ENCODE peak calls at places on chromosomes 2 and 18, in ten cellular contexts. Y is keratinocyte, K is neural crest cell, V is fibroblast of pulmonary artery, P is epithelial cell of proximal tubule, F is gastrocnemius medialis, E is AG04449, N is lower lobe of right lung, J is astrocyte of the cerebellum, A is neural progenitor cell. C is an unnamed sample.

GRCh38 chr2:23414876-23415275 is 29.9 kb downstream of the KLHL29 start:
- DNase-seq in A (peak), N (no peak), J (no peak), E (no peak), F (no peak), P (no peak), Y (no peak), K (no peak), V (no peak), C (no peak)

GRCh38 chr2:149991576-149991975 is 404.0 kb upstream of the MMADHC start:
- DNase-seq in V (peak), N (no peak), E (peak), K (no peak), P (no peak), A (no peak), J (peak), Y (no peak), F (no peak), C (no peak)

GRCh38 chr2:26384183-26384582 is 17.5 kb upstream of the DRC1 start:
- DNase-seq in P (no peak), A (no peak), N (no peak), F (no peak), K (no peak), E (no peak), V (no peak), Y (no peak), J (no peak), C (no peak)

GRCh38 chr18:35635171-35635570 is 53.6 kb downstream of the GALNT1 start:
- DNase-seq in V (no peak), F (peak), E (no peak), K (no peak), Y (peak), N (no peak), J (no peak), P (peak), A (no peak), C (no peak)

GRCh38 chr2:42569883-42570282 is 1.5 kb downstream of the MTA3 start:
- DNase-seq in Y (no peak), E (no peak), A (no peak), N (no peak), J (no peak), V (peak), K (no peak), F (no peak), P (no peak), C (no peak)

GRCh38 chr2:135782231-135782630 is 40.6 kb downstream of the UBXN4 start:
- DNase-seq in A (no peak), P (no peak), F (no peak), E (no peak), Y (no peak), K (no peak), J (no peak), N (no peak), V (no peak), C (no peak)

GRCh38 chr2:42881732-42882131 is 89.3 kb upstream of the HAAO start:
- DNase-seq in N (no peak), J (no peak), A (no peak), V (no peak), Y (peak), E (no peak), F (no peak), P (no peak), K (no peak), C (peak)

GRCh38 chr2:199405241-199405640 is 52.5 kb downstream of the SATB2 start:
- DNase-seq in A (peak), P (no peak), K (no peak), N (no peak), Y (no peak), V (peak), F (no peak), E (no peak), J (no peak), C (no peak)

GRCh38 chr2:207692206-207693065 is 19.0 kb upstream of the CCNYL1 start:
- DNase-seq in F (no peak), A (peak), E (no peak), V (no peak), P (no peak), J (no peak), N (peak), Y (no peak), K (peak), C (no peak)

GRCh38 chr18:42961298-42961697 is 154.2 kb downstream of the RIT2 start:
- DNase-seq in J (no peak), A (no peak), Y (no peak), V (no peak), F (no peak), N (no peak), K (no peak), E (no peak), P (no peak), C (no peak)

GRCh38 chr2:57022496-57022895 is 838.7 kb downstream of the CCDC85A start:
- DNase-seq in Y (no peak), J (no peak), E (no peak), V (peak), P (no peak), N (no peak), K (no peak), F (no peak), A (peak), C (no peak)

GRCh38 chr18:75828379-75828778 is 400.9 kb upstream of the SMIM21 start:
- DNase-seq in A (no peak), P (no peak), V (no peak), N (no peak), Y (no peak), K (no peak), E (no peak), J (no peak), F (no peak), C (no peak)

GRCh38 chr18:46702399-46702798 is 45.4 kb upstream of the LOXHD1 start:
- DNase-seq in E (no peak), J (no peak), N (no peak), Y (no peak), K (no peak), P (no peak), F (peak), A (no peak), V (no peak), C (no peak)

GRCh38 chr2:159650574-159650973 is 34.2 kb upstream of the BAZ2B start:
- DNase-seq in F (no peak), J (no peak), A (no peak), K (no peak), Y (no peak), N (no peak), P (no peak), E (no peak), V (no peak), C (no peak)

GRCh38 chr18:26103579-26103978 is 13.2 kb upstream of the SS18 start:
- DNase-seq in A (peak), Y (no peak), P (no peak), J (no peak), V (no peak), N (no peak), K (peak), F (no peak), E (no peak), C (no peak)

GRCh38 chr2:165440367-165440766 is 29.1 kb upstream of the CSRNP3 start:
- DNase-seq in P (no peak), F (no peak), Y (no peak), N (no peak), K (no peak), J (peak), A (no peak), E (peak), V (peak), C (no peak)

GRCh38 chr2:10255189-10256030 is 47.3 kb upstream of the HPCAL1 start:
- DNase-seq in F (no peak), V (no peak), Y (no peak), K (no peak), P (no peak), N (peak), E (no peak), A (no peak), J (no peak), C (no peak)

GRCh38 chr2:101307503-101307902 is 998 bp downstream of the RNF149 start:
- DNase-seq in E (no peak), N (no peak), K (no peak), Y (no peak), J (no peak), A (no peak), F (no peak), P (no peak), V (peak), C (no peak)

GRCh38 chr18:37254256-37254880 is 311.2 kb downstream of the CELF4 start:
- DNase-seq in F (no peak), N (no peak), P (no peak), V (no peak), A (no peak), K (peak), Y (no peak), J (no peak), E (no peak), C (no peak)

GRCh38 chr2:46439582-46439981 is 39.8 kb upstream of the TMEM247 start:
- DNase-seq in V (no peak), F (no peak), K (no peak), P (no peak), Y (no peak), A (no peak), N (no peak), E (no peak), J (no peak), C (no peak)

GRCh38 chr2:212005077-212005671 is 533.4 kb downstream of the ERBB4 start:
- DNase-seq in F (no peak), J (peak), A (peak), K (peak), P (no peak), V (peak), Y (no peak), N (peak), E (no peak), C (no peak)

GRCh38 chr2:81195017-81195773 is 890.6 kb upstream of the LRRTM1 start:
- DNase-seq in N (peak), A (no peak), K (no peak), E (no peak), J (no peak), F (no peak), P (no peak), V (no peak), Y (no peak), C (no peak)

GRCh38 chr2:75552222-75552621 is 8.5 kb downstream of the EVA1A start:
- DNase-seq in F (no peak), N (no peak), A (no peak), K (no peak), Y (no peak), J (no peak), E (no peak), V (no peak), P (no peak), C (no peak)

GRCh38 chr2:156427067-156427466 is 9.1 kb upstream of the GPD2 start:
- DNase-seq in Y (no peak), K (no peak), N (no peak), V (no peak), A (no peak), E (no peak), J (no peak), F (no peak), P (no peak), C (no peak)

GRCh38 chr2:15191801-15192200 is 369.3 kb downstream of the NBAS start:
- DNase-seq in A (no peak), J (no peak), F (no peak), Y (no peak), P (no peak), K (no peak), N (no peak), V (no peak), E (no peak), C (no peak)

GRCh38 chr2:129877795-129878775 is 101.4 kb upstream of the RAB6C start:
- DNase-seq in A (no peak), V (peak), Y (peak), N (no peak), J (peak), P (no peak), K (peak), E (no peak), F (peak), C (no peak)

GRCh38 chr2:218028562-218029348 is 26.0 kb upstream of the TNS1 start:
- DNase-seq in P (no peak), E (no peak), A (no peak), N (no peak), K (no peak), J (no peak), V (no peak), Y (no peak), F (no peak), C (peak)

GRCh38 chr2:160315337-160315736 is 115.3 kb upstream of the ITGB6 start:
- DNase-seq in Y (no peak), E (no peak), K (no peak), P (no peak), N (no peak), J (no peak), F (peak), V (peak), A (no peak), C (no peak)

GRCh38 chr2:224211821-224212220 is 172.7 kb upstream of the SERPINE2 start:
- DNase-seq in K (no peak), P (no peak), A (no peak), Y (no peak), J (no peak), E (no peak), N (no peak), V (peak), F (no peak), C (no peak)

GRCh38 chr2:19835818-19836281 is 65.9 kb downstream of the TTC32 start:
- DNase-seq in F (peak), N (no peak), J (peak), K (no peak), V (no peak), Y (no peak), A (no peak), E (no peak), P (no peak), C (no peak)

GRCh38 chr2:151422917-151423439 is 13.3 kb downstream of the RIF1 start:
- DNase-seq in A (no peak), P (no peak), N (no peak), K (no peak), V (no peak), Y (no peak), E (no peak), F (no peak), J (no peak), C (no peak)

GRCh38 chr2:209661286-209661685 is 110.3 kb upstream of the UNC80 start:
- DNase-seq in J (no peak), P (no peak), V (no peak), N (no peak), F (no peak), K (peak), Y (no peak), E (no peak), A (peak), C (no peak)

GRCh38 chr2:11292464-11293255 is 51.8 kb downstream of the ROCK2 start:
- DNase-seq in E (no peak), Y (no peak), F (no peak), A (peak), V (peak), P (no peak), J (no peak), N (no peak), K (no peak), C (no peak)

GRCh38 chr2:162153608-162154224 is 1.7 kb upstream of the GCG start:
- DNase-seq in A (peak), F (peak), E (no peak), K (peak), P (no peak), J (peak), N (no peak), Y (peak), V (peak), C (peak)

GRCh38 chr2:7567646-7568045 is 650.4 kb downstream of the RNF144A start:
- DNase-seq in E (no peak), Y (no peak), N (no peak), P (no peak), F (no peak), J (no peak), K (no peak), A (no peak), V (no peak), C (no peak)
- TF ChIP-seq CTCF in E (no peak), Y (no peak), N (no peak), P (no peak), F (no peak), J (no peak), K (no peak), A (no peak), V (no peak), C (no peak)

DNA sequence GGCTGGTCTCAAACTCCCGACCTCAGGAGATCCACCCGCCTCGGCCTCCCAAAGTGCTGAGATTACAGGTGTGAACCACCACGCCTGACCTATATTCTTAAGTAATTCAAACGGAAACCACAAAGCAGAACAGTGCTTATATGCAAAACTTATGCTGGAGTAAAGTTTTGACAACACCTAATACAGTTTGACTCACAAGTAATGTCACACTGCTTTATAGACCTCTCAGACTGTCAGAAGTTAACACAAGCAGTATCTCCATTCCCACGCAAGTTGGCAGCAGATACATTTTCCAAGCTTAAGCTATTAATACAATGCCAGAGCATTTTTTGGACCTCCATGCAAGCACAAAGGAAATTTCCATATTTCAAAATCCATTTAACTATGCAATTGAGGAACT is 21.1 kb upstream of the SANBR start:
- DNase-seq in E (no peak), Y (no peak), V (peak), P (no peak), K (no peak), N (no peak), A (no peak), J (no peak), F (no peak), C (no peak)
- TF ChIP-seq CTCF in E (no peak), Y (no peak), V (no peak), P (no peak), K (no peak), N (no peak), A (no peak), J (no peak), F (no peak), C (no peak)

DNA sequence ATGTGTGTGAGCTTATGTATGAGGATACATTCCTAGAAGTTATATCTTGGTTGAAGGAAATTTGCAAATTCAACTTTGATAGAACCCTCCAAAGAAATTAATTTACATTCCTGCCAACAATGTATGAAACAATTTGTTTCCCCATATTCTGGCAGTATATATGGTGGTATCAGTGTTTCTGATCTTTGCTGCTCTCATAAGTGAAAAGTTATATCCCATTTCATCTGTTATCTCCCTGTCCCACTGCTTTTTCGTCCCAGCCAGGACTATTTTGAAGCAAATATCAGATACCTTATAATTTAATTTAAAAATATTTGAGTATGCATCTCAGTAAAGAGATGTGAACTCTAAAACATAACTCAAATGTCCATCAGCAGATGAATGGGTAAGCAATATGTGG is 7.1 kb downstream of the UBR3 start:
- DNase-seq in P (no peak), Y (no peak), A (no peak), K (no peak), J (no peak), N (no peak), F (no peak), E (no peak), V (no peak), C (no peak)
- TF ChIP-seq CTCF in P (no peak), Y (no peak), A (no peak), K (no peak), J (no peak), N (no peak), F (no peak), E (no peak), V (no peak), C (no peak)

GRCh38 chr2:168995744-168996143 is 35.4 kb downstream of the ABCB11 start:
- DNase-seq in Y (no peak), K (no peak), A (no peak), F (no peak), N (no peak), J (no peak), P (no peak), E (no peak), V (no peak), C (no peak)

GRCh38 chr2:168998609-168999211 is 32.4 kb downstream of the ABCB11 start:
- DNase-seq in F (no peak), V (no peak), P (no peak), J (no peak), K (no peak), Y (no peak), N (no peak), E (no peak), A (no peak), C (no peak)

GRCh38 chr2:168999668-169000213 is 31.4 kb downstream of the ABCB11 start:
- DNase-seq in V (peak), Y (no peak), A (no peak), F (no peak), N (no peak), J (no peak), P (no peak), K (no peak), E (no peak), C (no peak)

GRCh38 chr2:168997113-168997512 is 34.0 kb downstream of the ABCB11 start:
- DNase-seq in N (no peak), V (peak), J (peak), Y (no peak), F (no peak), A (no peak), P (no peak), E (no peak), K (no peak), C (no peak)

DNA sequence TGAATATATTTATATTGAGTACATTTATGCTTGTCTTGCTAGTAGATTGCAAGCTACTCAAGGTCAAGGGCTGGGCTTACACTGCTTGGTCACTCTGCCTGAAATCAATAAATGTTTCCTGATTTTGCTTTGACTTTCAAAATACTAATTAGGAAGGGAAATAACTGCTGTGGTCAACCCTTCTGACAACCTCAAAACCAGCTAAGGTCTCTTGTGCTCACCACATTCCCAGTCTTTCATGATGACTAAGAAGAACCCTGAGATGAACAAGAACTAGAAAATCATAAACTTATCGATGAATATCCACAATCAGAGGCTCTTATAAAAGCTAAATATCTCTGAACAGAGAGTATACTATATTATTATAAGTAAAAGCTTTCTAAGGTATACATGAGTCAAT is 33.3 kb downstream of the ABCB11 start:
- DNase-seq in A (no peak), Y (no peak), F (no peak), K (no peak), P (no peak), N (no peak), V (no peak), J (peak), E (no peak), C (no peak)
- TF ChIP-seq CTCF in A (no peak), Y (no peak), F (no peak), K (no peak), P (no peak), N (no peak), V (no peak), J (no peak), E (no peak), C (no peak)

GRCh38 chr2:227625420-227625819 is 8.1 kb downstream of the SCYGR4 start:
- DNase-seq in K (no peak), P (no peak), N (no peak), Y (no peak), V (no peak), F (no peak), E (no peak), A (no peak), J (no peak), C (no peak)

GRCh38 chr2:227617316-227618250 is at the start of gene SCYGR4:
- DNase-seq in K (no peak), F (no peak), A (no peak), E (no peak), Y (no peak), V (peak), J (no peak), P (peak), N (no peak), C (no peak)

GRCh38 chr2:227627769-227628168 is 10.5 kb downstream of the SCYGR4 start:
- DNase-seq in E (no peak), Y (no peak), A (no peak), V (no peak), P (no peak), F (no peak), J (no peak), N (no peak), K (no peak), C (no peak)

GRCh38 chr2:227626580-227627151 is 9.4 kb downstream of the SCYGR4 start:
- DNase-seq in E (no peak), A (no peak), F (no peak), J (no peak), Y (no peak), N (no peak), K (no peak), P (no peak), V (no peak), C (no peak)

GRCh38 chr2:227623225-227623624 is 5.9 kb downstream of the SCYGR4 start:
- DNase-seq in N (no peak), E (peak), F (no peak), Y (no peak), A (no peak), V (peak), K (no peak), P (peak), J (peak), C (no peak)
- TF ChIP-seq CTCF in N (no peak), E (no peak), F (no peak), Y (no peak), A (no peak), V (no peak), K (no peak), P (no peak), J (no peak), C (no peak)

DNA sequence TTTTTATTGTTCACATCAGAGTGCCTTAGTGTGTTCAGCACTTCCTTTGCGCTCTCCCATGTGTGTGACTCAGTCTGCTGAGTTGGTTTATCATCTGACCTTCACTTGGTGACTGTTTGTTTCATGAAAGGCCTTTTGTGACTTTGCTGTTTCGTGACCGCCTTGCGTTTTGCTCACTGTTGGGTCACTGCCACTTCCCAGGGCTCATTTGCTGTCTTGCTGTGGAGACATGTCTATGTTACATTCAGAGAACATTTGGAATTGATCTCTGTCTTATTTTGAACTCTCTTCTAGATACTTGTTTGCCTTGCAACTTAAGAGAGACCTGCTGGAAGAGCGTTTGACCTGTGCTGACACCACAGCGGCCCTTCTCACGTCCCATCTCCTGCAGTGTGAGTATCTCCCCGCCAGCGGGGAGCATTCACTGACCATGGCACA is 54.7 kb downstream of the FARP2 start:
- DNase-seq in P (peak), E (no peak), J (peak), A (no peak), V (peak), F (no peak), Y (no peak), N (no peak), K (peak), C (no peak)
- TF ChIP-seq CTCF in P (no peak), E (no peak), J (no peak), A (no peak), V (no peak), F (no peak), Y (no peak), N (no peak), K (no peak), C (no peak)

C was measured in mesothelial cell of epicardium.